ENCODE peak calls at places on chromosomes 1 and 21, in five cellular contexts. K is DMS53; N is fibroblast of lung; G is activated naive CD4-positive, alpha-beta T cell treated with anti-CD3 and anti-CD28 coated beads, Interleukin-2, amount 50 U/mL, for 72 hours; R is right atrium auricular region. Z is an unnamed sample.

GRCh38 chr1:92599184-92599583 is 112.5 kb upstream of the GFI1 start:
- DNase-seq in K (peak), N (peak), G (no peak), R (no peak), Z (no peak)

GRCh38 chr21:38914071-38914491 is 108.4 kb downstream of the ETS2 start:
- DNase-seq in K (no peak), N (no peak), G (no peak), R (peak), Z (no peak)

GRCh38 chr1:21307663-21308062 is 17.4 kb upstream of the ECE1 start:
- DNase-seq in K (no peak), N (no peak), G (no peak), R (no peak), Z (no peak)

GRCh38 chr1:8987881-8988617 is 38.2 kb downstream of the SLC2A7 start:
- DNase-seq in K (peak), N (peak), G (peak), R (no peak), Z (no peak)

GRCh38 chr1:229323205-229323604 is 19.6 kb downstream of the CCSAP start:
- DNase-seq in K (no peak), N (no peak), G (no peak), R (no peak), Z (no peak)

GRCh38 chr1:236128646-236129178 is 13.6 kb upstream of the GPR137B start:
- DNase-seq in K (no peak), N (peak), G (no peak), R (no peak), Z (no peak)

GRCh38 chr21:46049890-46050650 is 47.8 kb upstream of the COL6A2 start:
- DNase-seq in K (no peak), N (no peak), G (no peak), R (peak), Z (peak)

GRCh38 chr1:171172471-171172870 is 12.6 kb upstream of the FMO2 start:
- DNase-seq in K (no peak), N (no peak), G (no peak), R (no peak), Z (no peak)

GRCh38 chr1:53552981-53553733 is 94.0 kb downstream of the DMRTB1 start:
- DNase-seq in K (no peak), N (peak), G (peak), R (no peak), Z (no peak)

GRCh38 chr1:225896937-225897549 is 8.1 kb upstream of the LEFTY1 start:
- DNase-seq in K (peak), N (peak), G (peak), R (no peak), Z (no peak)

GRCh38 chr1:112021263-112021662 is 31.8 kb upstream of the KCND3 start:
- DNase-seq in K (no peak), N (no peak), G (no peak), R (no peak), Z (no peak)

GRCh38 chr1:73910466-73910865 is 287.5 kb downstream of the LRRIQ3 start:
- DNase-seq in K (no peak), N (peak), G (no peak), R (no peak), Z (no peak)

GRCh38 chr1:57597036-57597435 is 173.2 kb upstream of the DAB1 start:
- DNase-seq in K (no peak), N (no peak), G (no peak), R (no peak), Z (no peak)

GRCh38 chr1:223341111-223341510 is 22.9 kb downstream of the SUSD4 start:
- DNase-seq in K (no peak), N (peak), G (no peak), R (no peak), Z (no peak)

GRCh38 chr1:64823691-64824476 is 79.0 kb downstream of the RAVER2 start:
- DNase-seq in K (peak), N (peak), G (no peak), R (peak), Z (no peak)

GRCh38 chr21:43866233-43866632 is 1.2 kb downstream of the AGPAT3 start:
- DNase-seq in K (peak), N (peak), G (peak), R (no peak), Z (no peak)

GRCh38 chr1:186479162-186479561 is 18.2 kb upstream of the PDC start:
- DNase-seq in K (no peak), N (no peak), G (no peak), R (no peak), Z (no peak)

GRCh38 chr1:161089251-161089924 is at the start of gene NECTIN4:
- DNase-seq in K (peak), N (no peak), G (no peak), R (no peak), Z (peak)

GRCh38 chr1:38741341-38741740 is 118.2 kb downstream of the RRAGC start:
- DNase-seq in K (no peak), N (peak), G (no peak), R (no peak), Z (no peak)

GRCh38 chr1:234608720-234609527 is 1.1 kb downstream of the IRF2BP2 start:
- DNase-seq in K (peak), N (peak), G (peak), R (no peak), Z (no peak)

GRCh38 chr1:87252406-87252805 is 76.3 kb upstream of the LMO4 start:
- DNase-seq in K (no peak), N (peak), G (no peak), R (no peak), Z (no peak)

GRCh38 chr1:201155354-201155753 is 1.1 kb upstream of the TMEM9 start:
- DNase-seq in K (no peak), N (no peak), G (no peak), R (no peak), Z (no peak)

GRCh38 chr1:206635983-206636354 is 633 bp downstream of the DYRK3 start:
- DNase-seq in K (peak), N (no peak), G (no peak), R (no peak), Z (no peak)